ENCODE peak calls at places on chromosome 4, in seven cellular contexts. One of them, this sample, is unnamed.

GRCh38 chr4:93788712-93789111 is 39.8 kb upstream of the ATOH1 start:
- DNase-seq in right lobe of liver: no peak
- DNase-seq in thoracic aorta: no peak
- DNase-seq in fibroblast of lung: no peak
- DNase-seq in neural progenitor cell: peak; percentile 46
- DNase-seq in brain microvascular endothelial cell: peak; percentile 26
- DNase-seq in kidney epithelial cell: no peak
- DNase-seq in this sample: no peak

GRCh38 chr4:159071969-159072765 is 30.7 kb upstream of the RAPGEF2 start:
- DNase-seq in right lobe of liver: no peak
- DNase-seq in thoracic aorta: no peak
- DNase-seq in fibroblast of lung: peak; percentile 52
- DNase-seq in neural progenitor cell: no peak
- DNase-seq in brain microvascular endothelial cell: peak; percentile 48
- DNase-seq in kidney epithelial cell: no peak
- DNase-seq in this sample: no peak

GRCh38 chr4:104815593-104816156 is 321.0 kb upstream of the CXXC4 start:
- DNase-seq in right lobe of liver: no peak
- DNase-seq in thoracic aorta: no peak
- DNase-seq in fibroblast of lung: peak; percentile 34
- DNase-seq in neural progenitor cell: no peak
- DNase-seq in brain microvascular endothelial cell: no peak
- DNase-seq in kidney epithelial cell: no peak
- DNase-seq in this sample: no peak

GRCh38 chr4:111406036-111406435 is 739.2 kb upstream of the FAM241A start:
- DNase-seq in right lobe of liver: no peak
- DNase-seq in thoracic aorta: no peak
- DNase-seq in fibroblast of lung: no peak
- DNase-seq in neural progenitor cell: no peak
- DNase-seq in brain microvascular endothelial cell: no peak
- DNase-seq in kidney epithelial cell: no peak
- DNase-seq in this sample: no peak

GRCh38 chr4:41369680-41370079 is 113.0 kb downstream of the UCHL1 start:
- DNase-seq in right lobe of liver: peak; percentile 62
- DNase-seq in thoracic aorta: peak; percentile 46
- DNase-seq in fibroblast of lung: peak; percentile 41
- DNase-seq in neural progenitor cell: no peak
- DNase-seq in brain microvascular endothelial cell: no peak
- DNase-seq in kidney epithelial cell: peak; percentile 39
- DNase-seq in this sample: peak; percentile 70

GRCh38 chr4:149306537-149306936 is 509.1 kb downstream of the IQCM start:
- DNase-seq in right lobe of liver: no peak
- DNase-seq in thoracic aorta: no peak
- DNase-seq in fibroblast of lung: no peak
- DNase-seq in neural progenitor cell: no peak
- DNase-seq in brain microvascular endothelial cell: no peak
- DNase-seq in kidney epithelial cell: no peak
- DNase-seq in this sample: no peak

GRCh38 chr4:141335166-141335565 is 114.5 kb downstream of the ZNF330 start:
- DNase-seq in right lobe of liver: no peak
- DNase-seq in thoracic aorta: no peak
- DNase-seq in fibroblast of lung: no peak
- DNase-seq in neural progenitor cell: no peak
- DNase-seq in brain microvascular endothelial cell: no peak
- DNase-seq in kidney epithelial cell: no peak
- DNase-seq in this sample: no peak

GRCh38 chr4:184174571-184175488 is 42.8 kb downstream of the ENPP6 start:
- DNase-seq in right lobe of liver: no peak
- DNase-seq in thoracic aorta: no peak
- DNase-seq in fibroblast of lung: no peak
- DNase-seq in neural progenitor cell: no peak
- DNase-seq in brain microvascular endothelial cell: no peak
- DNase-seq in kidney epithelial cell: no peak
- DNase-seq in this sample: no peak

GRCh38 chr4:173545440-173545839 is 15.4 kb upstream of the HAND2 start:
- DNase-seq in right lobe of liver: no peak
- DNase-seq in thoracic aorta: no peak
- DNase-seq in fibroblast of lung: no peak
- DNase-seq in neural progenitor cell: no peak
- DNase-seq in brain microvascular endothelial cell: no peak
- DNase-seq in kidney epithelial cell: no peak
- DNase-seq in this sample: no peak

GRCh38 chr4:3792813-3793212 is 26.6 kb downstream of the ADRA2C start:
- DNase-seq in right lobe of liver: peak; percentile 5
- DNase-seq in thoracic aorta: no peak
- DNase-seq in fibroblast of lung: no peak
- DNase-seq in neural progenitor cell: peak; percentile 82
- DNase-seq in brain microvascular endothelial cell: no peak
- DNase-seq in kidney epithelial cell: no peak
- DNase-seq in this sample: no peak

GRCh38 chr4:52606766-52607165 is 52.3 kb downstream of the USP46 start:
- DNase-seq in right lobe of liver: no peak
- DNase-seq in thoracic aorta: no peak
- DNase-seq in fibroblast of lung: peak; percentile 66
- DNase-seq in neural progenitor cell: no peak
- DNase-seq in brain microvascular endothelial cell: no peak
- DNase-seq in kidney epithelial cell: peak; percentile 10
- DNase-seq in this sample: no peak

GRCh38 chr4:140092094-140092820 is 61.7 kb downstream of the MAML3 start:
- DNase-seq in right lobe of liver: peak; percentile 54
- DNase-seq in thoracic aorta: no peak
- DNase-seq in fibroblast of lung: peak; percentile 31
- DNase-seq in neural progenitor cell: peak; percentile 96
- DNase-seq in brain microvascular endothelial cell: no peak
- DNase-seq in kidney epithelial cell: no peak
- DNase-seq in this sample: peak; percentile 38

GRCh38 chr4:37837446-37837845 is 11.0 kb downstream of the PGM2 start:
- DNase-seq in right lobe of liver: no peak
- DNase-seq in thoracic aorta: no peak
- DNase-seq in fibroblast of lung: peak; percentile 90
- DNase-seq in neural progenitor cell: no peak
- DNase-seq in brain microvascular endothelial cell: peak; percentile 68
- DNase-seq in kidney epithelial cell: no peak
- DNase-seq in this sample: no peak

GRCh38 chr4:170139764-170140163 is 50.0 kb upstream of the AADAT start:
- DNase-seq in right lobe of liver: no peak
- DNase-seq in thoracic aorta: no peak
- DNase-seq in fibroblast of lung: peak; percentile 74
- DNase-seq in neural progenitor cell: no peak
- DNase-seq in brain microvascular endothelial cell: peak; percentile 27
- DNase-seq in kidney epithelial cell: no peak
- DNase-seq in this sample: no peak

GRCh38 chr4:43843501-43843900 is 605.1 kb downstream of the KCTD8 start:
- DNase-seq in right lobe of liver: no peak
- DNase-seq in thoracic aorta: no peak
- DNase-seq in fibroblast of lung: peak; percentile 62
- DNase-seq in neural progenitor cell: peak; percentile 11
- DNase-seq in brain microvascular endothelial cell: peak; percentile 0
- DNase-seq in kidney epithelial cell: no peak
- DNase-seq in this sample: no peak

GRCh38 chr4:10866691-10867090 is 182.1 kb upstream of the CLNK start:
- DNase-seq in right lobe of liver: no peak
- DNase-seq in thoracic aorta: no peak
- DNase-seq in fibroblast of lung: no peak
- DNase-seq in neural progenitor cell: no peak
- DNase-seq in brain microvascular endothelial cell: no peak
- DNase-seq in kidney epithelial cell: no peak
- DNase-seq in this sample: no peak

GRCh38 chr4:110091426-110091825 is 107.0 kb downstream of the ELOVL6 start:
- DNase-seq in right lobe of liver: no peak
- DNase-seq in thoracic aorta: no peak
- DNase-seq in fibroblast of lung: peak; percentile 85
- DNase-seq in neural progenitor cell: no peak
- DNase-seq in brain microvascular endothelial cell: peak; percentile 78
- DNase-seq in kidney epithelial cell: peak; percentile 28
- DNase-seq in this sample: no peak

GRCh38 chr4:103067841-103068547 is 8.6 kb downstream of the SLC9B2 start:
- DNase-seq in right lobe of liver: no peak
- DNase-seq in thoracic aorta: no peak
- DNase-seq in fibroblast of lung: peak; percentile 8
- DNase-seq in neural progenitor cell: no peak
- DNase-seq in brain microvascular endothelial cell: no peak
- DNase-seq in kidney epithelial cell: no peak
- DNase-seq in this sample: no peak

GRCh38 chr4:17097369-17097768 is 198.9 kb upstream of the LDB2 start:
- DNase-seq in right lobe of liver: no peak
- DNase-seq in thoracic aorta: no peak
- DNase-seq in fibroblast of lung: no peak
- DNase-seq in neural progenitor cell: no peak
- DNase-seq in brain microvascular endothelial cell: no peak
- DNase-seq in kidney epithelial cell: no peak
- DNase-seq in this sample: no peak

GRCh38 chr4:175671491-175671934 is 140.6 kb downstream of the GPM6A start:
- DNase-seq in right lobe of liver: no peak
- DNase-seq in thoracic aorta: no peak
- DNase-seq in fibroblast of lung: peak; percentile 7
- DNase-seq in neural progenitor cell: peak; percentile 73
- DNase-seq in brain microvascular endothelial cell: no peak
- DNase-seq in kidney epithelial cell: no peak
- DNase-seq in this sample: no peak

GRCh38 chr4:60042941-60043340 is 1157.2 kb upstream of the ADGRL3 start:
- DNase-seq in right lobe of liver: no peak
- DNase-seq in thoracic aorta: no peak
- DNase-seq in fibroblast of lung: no peak
- DNase-seq in neural progenitor cell: no peak
- DNase-seq in brain microvascular endothelial cell: peak; percentile 24
- DNase-seq in kidney epithelial cell: no peak
- DNase-seq in this sample: no peak

GRCh38 chr4:101277661-101278060 is 69.7 kb downstream of the PPP3CA start:
- DNase-seq in right lobe of liver: no peak
- DNase-seq in thoracic aorta: no peak
- DNase-seq in fibroblast of lung: peak; percentile 86
- DNase-seq in neural progenitor cell: no peak
- DNase-seq in brain microvascular endothelial cell: peak; percentile 47
- DNase-seq in kidney epithelial cell: no peak
- DNase-seq in this sample: no peak

GRCh38 chr4:41213563-41214157 is 682 bp downstream of the APBB2 start:
- DNase-seq in right lobe of liver: peak; percentile 56
- DNase-seq in thoracic aorta: no peak
- DNase-seq in fibroblast of lung: no peak
- DNase-seq in neural progenitor cell: no peak
- DNase-seq in brain microvascular endothelial cell: no peak
- DNase-seq in kidney epithelial cell: no peak
- DNase-seq in this sample: peak; percentile 72

GRCh38 chr4:22246816-22247215 is 269.1 kb downstream of the ADGRA3 start:
- DNase-seq in right lobe of liver: no peak
- DNase-seq in thoracic aorta: no peak
- DNase-seq in fibroblast of lung: no peak
- DNase-seq in neural progenitor cell: no peak
- DNase-seq in brain microvascular endothelial cell: no peak
- DNase-seq in kidney epithelial cell: no peak
- DNase-seq in this sample: no peak

GRCh38 chr4:110046588-110047049 is 133.9 kb downstream of the EGF start:
- DNase-seq in right lobe of liver: no peak
- DNase-seq in thoracic aorta: no peak
- DNase-seq in fibroblast of lung: peak; percentile 67
- DNase-seq in neural progenitor cell: no peak
- DNase-seq in brain microvascular endothelial cell: no peak
- DNase-seq in kidney epithelial cell: no peak
- DNase-seq in this sample: no peak

GRCh38 chr4:53055716-53056413 is 193.7 kb downstream of the RASL11B start:
- DNase-seq in right lobe of liver: no peak
- DNase-seq in thoracic aorta: no peak
- DNase-seq in fibroblast of lung: peak; percentile 31
- DNase-seq in neural progenitor cell: no peak
- DNase-seq in brain microvascular endothelial cell: no peak
- DNase-seq in kidney epithelial cell: no peak
- DNase-seq in this sample: no peak

GRCh38 chr4:21469438-21470032 is 479.0 kb downstream of the KCNIP4 start:
- DNase-seq in right lobe of liver: no peak
- DNase-seq in thoracic aorta: no peak
- DNase-seq in fibroblast of lung: peak; percentile 14
- DNase-seq in neural progenitor cell: peak; percentile 31
- DNase-seq in brain microvascular endothelial cell: peak; percentile 7
- DNase-seq in kidney epithelial cell: no peak
- DNase-seq in this sample: no peak

GRCh38 chr4:45693746-45694145 is 430.1 kb downstream of the GABRG1 start:
- DNase-seq in right lobe of liver: no peak
- DNase-seq in thoracic aorta: no peak
- DNase-seq in fibroblast of lung: no peak
- DNase-seq in neural progenitor cell: no peak
- DNase-seq in brain microvascular endothelial cell: no peak
- DNase-seq in kidney epithelial cell: no peak
- DNase-seq in this sample: no peak
- TF ChIP-seq CTCF in right lobe of liver: no peak
- TF ChIP-seq CTCF in thoracic aorta: no peak
- TF ChIP-seq CTCF in fibroblast of lung: no peak
- TF ChIP-seq CTCF in neural progenitor cell: no peak
- TF ChIP-seq CTCF in brain microvascular endothelial cell: no peak
- TF ChIP-seq CTCF in kidney epithelial cell: no peak
- TF ChIP-seq CTCF in this sample: no peak

DNA sequence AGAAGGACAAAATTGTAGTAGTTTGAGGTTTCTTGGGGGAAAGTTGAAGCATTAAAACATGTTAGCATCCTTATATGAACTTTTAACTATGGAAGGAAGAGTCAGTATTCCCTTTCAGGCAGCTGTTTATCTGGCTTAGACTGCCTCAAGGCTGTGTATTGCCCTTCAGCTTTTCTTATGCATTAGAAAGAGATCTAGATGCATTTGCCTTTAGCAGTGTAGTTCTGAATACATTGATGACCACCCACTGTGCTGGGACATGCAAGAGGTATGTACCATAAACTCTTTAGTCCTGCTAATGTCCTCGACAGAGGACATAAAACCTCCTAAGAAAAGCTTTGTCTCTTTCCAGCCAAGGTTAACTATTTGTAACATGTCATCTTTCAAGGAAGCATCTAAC is 2.9 kb downstream of the FAM200B start:
- DNase-seq in right lobe of liver: no peak
- DNase-seq in thoracic aorta: no peak
- DNase-seq in fibroblast of lung: no peak
- DNase-seq in neural progenitor cell: peak; percentile 32
- DNase-seq in brain microvascular endothelial cell: no peak
- DNase-seq in kidney epithelial cell: no peak
- DNase-seq in this sample: no peak
- H3K4me3 ChIP-seq in right lobe of liver: no peak overlapping the region
- H3K4me3 ChIP-seq in thoracic aorta: no peak overlapping the region
- H3K4me3 ChIP-seq in fibroblast of lung: no peak overlapping the region
- H3K4me3 ChIP-seq in neural progenitor cell: no peak overlapping the region
- H3K4me3 ChIP-seq in brain microvascular endothelial cell: no peak overlapping the region
- H3K4me3 ChIP-seq in kidney epithelial cell: no peak overlapping the region
- H3K4me3 ChIP-seq in this sample: no peak overlapping the region

GRCh38 chr4:122930877-122931276 is 8.5 kb upstream of the NUDT6 start:
- DNase-seq in right lobe of liver: no peak
- DNase-seq in thoracic aorta: no peak
- DNase-seq in fibroblast of lung: peak; percentile 16
- DNase-seq in neural progenitor cell: no peak
- DNase-seq in brain microvascular endothelial cell: no peak
- DNase-seq in kidney epithelial cell: no peak
- DNase-seq in this sample: no peak

GRCh38 chr4:122928930-122929329 is 6.5 kb upstream of the NUDT6 start:
- DNase-seq in right lobe of liver: no peak
- DNase-seq in thoracic aorta: no peak
- DNase-seq in fibroblast of lung: no peak
- DNase-seq in neural progenitor cell: no peak
- DNase-seq in brain microvascular endothelial cell: no peak
- DNase-seq in kidney epithelial cell: no peak
- DNase-seq in this sample: no peak

GRCh38 chr4:122932763-122933162 is 10.4 kb upstream of the NUDT6 start:
- DNase-seq in right lobe of liver: no peak
- DNase-seq in thoracic aorta: no peak
- DNase-seq in fibroblast of lung: no peak
- DNase-seq in neural progenitor cell: no peak
- DNase-seq in brain microvascular endothelial cell: no peak
- DNase-seq in kidney epithelial cell: no peak
- DNase-seq in this sample: no peak
- H3K36me3 ChIP-seq in right lobe of liver: peaks cover 29% of the 10 kb centered on the region
- H3K36me3 ChIP-seq in thoracic aorta: peaks cover 10% of the 10 kb centered on the region
- H3K36me3 ChIP-seq in fibroblast of lung: peaks cover 2% of the 10 kb centered on the region
- H3K36me3 ChIP-seq in neural progenitor cell: peaks cover 43% of the 10 kb centered on the region
- H3K36me3 ChIP-seq in brain microvascular endothelial cell: no peaks in the 10 kb centered on the region
- H3K36me3 ChIP-seq in kidney epithelial cell: no peaks in the 10 kb centered on the region
- H3K36me3 ChIP-seq in this sample: peaks cover 54% of the 10 kb centered on the region

GRCh38 chr4:86898562-86898961 is 6.3 kb upstream of the C4orf36 start:
- DNase-seq in right lobe of liver: no peak
- DNase-seq in thoracic aorta: no peak
- DNase-seq in fibroblast of lung: no peak
- DNase-seq in neural progenitor cell: peak; percentile 32
- DNase-seq in brain microvascular endothelial cell: peak; percentile 9
- DNase-seq in kidney epithelial cell: no peak
- DNase-seq in this sample: no peak
- TF ChIP-seq CTCF in right lobe of liver: peak; percentile 35
- TF ChIP-seq CTCF in thoracic aorta: no peak
- TF ChIP-seq CTCF in fibroblast of lung: no peak
- TF ChIP-seq CTCF in neural progenitor cell: peak; percentile 47
- TF ChIP-seq CTCF in brain microvascular endothelial cell: peak; percentile 50
- TF ChIP-seq CTCF in kidney epithelial cell: peak; percentile 47
- TF ChIP-seq CTCF in this sample: no peak